ENCODE peak calls at places on chromosomes 13 and 19, in nine cellular contexts. One of them, this sample, is unnamed.

GRCh38 chr19:22919946-22920345 is 83.0 kb downstream of the ZNF728 start:
- DNase-seq in fibroblast of lung: no peak
- DNase-seq in heart right ventricle: no peak
- DNase-seq in EL: no peak
- DNase-seq in fibroblast of the aortic adventitia: no peak
- DNase-seq in NCI-H2029 treated with DMSO at 0.1 percent for 48 hours: no peak
- DNase-seq in T-helper 1 cell: no peak
- DNase-seq in activated CD4-positive, alpha-beta T cell treated with anti-CD3 and anti-CD28 coated beads, Interleukin-2, amount 50 U/mL, for 1 hour: no peak
- DNase-seq in CD4-positive, CD25-positive, alpha-beta regulatory T cell: no peak
- DNase-seq in this sample: no peak

GRCh38 chr19:10518444-10519361 is 1.5 kb upstream of the S1PR5 start:
- DNase-seq in fibroblast of the aortic adventitia: no peak
- DNase-seq in NCI-H2029 treated with DMSO at 0.1 percent for 48 hours: no peak
- DNase-seq in activated CD4-positive, alpha-beta T cell treated with anti-CD3 and anti-CD28 coated beads, Interleukin-2, amount 50 U/mL, for 1 hour: no peak
- DNase-seq in fibroblast of lung: no peak
- DNase-seq in CD4-positive, CD25-positive, alpha-beta regulatory T cell: no peak
- DNase-seq in EL: no peak
- DNase-seq in heart right ventricle: peak; percentile 11
- DNase-seq in T-helper 1 cell: no peak
- DNase-seq in this sample: no peak

GRCh38 chr13:30107126-30107525 is 200.2 kb downstream of the KATNAL1 start:
- DNase-seq in heart right ventricle: no peak
- DNase-seq in EL: no peak
- DNase-seq in fibroblast of the aortic adventitia: no peak
- DNase-seq in T-helper 1 cell: no peak
- DNase-seq in activated CD4-positive, alpha-beta T cell treated with anti-CD3 and anti-CD28 coated beads, Interleukin-2, amount 50 U/mL, for 1 hour: no peak
- DNase-seq in fibroblast of lung: no peak
- DNase-seq in NCI-H2029 treated with DMSO at 0.1 percent for 48 hours: no peak
- DNase-seq in CD4-positive, CD25-positive, alpha-beta regulatory T cell: no peak
- DNase-seq in this sample: no peak

GRCh38 chr13:112771139-112771876 is 81.5 kb downstream of the ATP11A start:
- DNase-seq in fibroblast of the aortic adventitia: no peak
- DNase-seq in NCI-H2029 treated with DMSO at 0.1 percent for 48 hours: no peak
- DNase-seq in T-helper 1 cell: no peak
- DNase-seq in EL: no peak
- DNase-seq in CD4-positive, CD25-positive, alpha-beta regulatory T cell: no peak
- DNase-seq in heart right ventricle: no peak
- DNase-seq in activated CD4-positive, alpha-beta T cell treated with anti-CD3 and anti-CD28 coated beads, Interleukin-2, amount 50 U/mL, for 1 hour: no peak
- DNase-seq in fibroblast of lung: no peak
- DNase-seq in this sample: no peak

GRCh38 chr19:28168557-28168956 is 1044.4 kb downstream of the UQCRFS1 start:
- DNase-seq in heart right ventricle: no peak
- DNase-seq in fibroblast of lung: no peak
- DNase-seq in NCI-H2029 treated with DMSO at 0.1 percent for 48 hours: no peak
- DNase-seq in T-helper 1 cell: no peak
- DNase-seq in CD4-positive, CD25-positive, alpha-beta regulatory T cell: no peak
- DNase-seq in activated CD4-positive, alpha-beta T cell treated with anti-CD3 and anti-CD28 coated beads, Interleukin-2, amount 50 U/mL, for 1 hour: no peak
- DNase-seq in EL: no peak
- DNase-seq in fibroblast of the aortic adventitia: no peak
- DNase-seq in this sample: no peak

GRCh38 chr19:47231215-47232054 is 436 bp upstream of the BBC3 start:
- DNase-seq in heart right ventricle: peak; percentile 90
- DNase-seq in NCI-H2029 treated with DMSO at 0.1 percent for 48 hours: no peak
- DNase-seq in T-helper 1 cell: peak; percentile 93
- DNase-seq in fibroblast of the aortic adventitia: peak; percentile 87
- DNase-seq in fibroblast of lung: peak; percentile 87
- DNase-seq in CD4-positive, CD25-positive, alpha-beta regulatory T cell: peak; percentile 92
- DNase-seq in activated CD4-positive, alpha-beta T cell treated with anti-CD3 and anti-CD28 coated beads, Interleukin-2, amount 50 U/mL, for 1 hour: peak; percentile 92
- DNase-seq in EL: peak; percentile 86
- DNase-seq in this sample: peak; percentile 91

GRCh38 chr19:29247912-29248311 is 35.0 kb upstream of the UQCRFS1 start:
- DNase-seq in heart right ventricle: no peak
- DNase-seq in NCI-H2029 treated with DMSO at 0.1 percent for 48 hours: no peak
- DNase-seq in fibroblast of lung: no peak
- DNase-seq in activated CD4-positive, alpha-beta T cell treated with anti-CD3 and anti-CD28 coated beads, Interleukin-2, amount 50 U/mL, for 1 hour: no peak
- DNase-seq in EL: no peak
- DNase-seq in CD4-positive, CD25-positive, alpha-beta regulatory T cell: no peak
- DNase-seq in fibroblast of the aortic adventitia: no peak
- DNase-seq in T-helper 1 cell: no peak
- DNase-seq in this sample: no peak

GRCh38 chr19:48868196-48868886 is at the start of gene PLEKHA4:
- DNase-seq in NCI-H2029 treated with DMSO at 0.1 percent for 48 hours: no peak
- DNase-seq in CD4-positive, CD25-positive, alpha-beta regulatory T cell: no peak
- DNase-seq in fibroblast of lung: peak; percentile 50
- DNase-seq in T-helper 1 cell: no peak
- DNase-seq in fibroblast of the aortic adventitia: peak; percentile 57
- DNase-seq in EL: peak; percentile 74
- DNase-seq in activated CD4-positive, alpha-beta T cell treated with anti-CD3 and anti-CD28 coated beads, Interleukin-2, amount 50 U/mL, for 1 hour: no peak
- DNase-seq in heart right ventricle: peak; percentile 84
- DNase-seq in this sample: no peak

GRCh38 chr13:97853550-97853949 is 99.9 kb upstream of the IPO5 start:
- DNase-seq in EL: peak; percentile 39
- DNase-seq in fibroblast of the aortic adventitia: peak; percentile 14
- DNase-seq in NCI-H2029 treated with DMSO at 0.1 percent for 48 hours: no peak
- DNase-seq in activated CD4-positive, alpha-beta T cell treated with anti-CD3 and anti-CD28 coated beads, Interleukin-2, amount 50 U/mL, for 1 hour: no peak
- DNase-seq in heart right ventricle: no peak
- DNase-seq in CD4-positive, CD25-positive, alpha-beta regulatory T cell: no peak
- DNase-seq in T-helper 1 cell: no peak
- DNase-seq in fibroblast of lung: peak; percentile 8
- DNase-seq in this sample: no peak

GRCh38 chr13:40983269-40983668 is 35.8 kb downstream of the ELF1 start:
- DNase-seq in heart right ventricle: no peak
- DNase-seq in fibroblast of the aortic adventitia: peak; percentile 36
- DNase-seq in EL: no peak
- DNase-seq in NCI-H2029 treated with DMSO at 0.1 percent for 48 hours: no peak
- DNase-seq in activated CD4-positive, alpha-beta T cell treated with anti-CD3 and anti-CD28 coated beads, Interleukin-2, amount 50 U/mL, for 1 hour: no peak
- DNase-seq in CD4-positive, CD25-positive, alpha-beta regulatory T cell: no peak
- DNase-seq in T-helper 1 cell: no peak
- DNase-seq in fibroblast of lung: no peak
- DNase-seq in this sample: no peak

GRCh38 chr19:38792250-38793111 is 3.5 kb downstream of the LGALS7B start:
- DNase-seq in NCI-H2029 treated with DMSO at 0.1 percent for 48 hours: no peak
- DNase-seq in activated CD4-positive, alpha-beta T cell treated with anti-CD3 and anti-CD28 coated beads, Interleukin-2, amount 50 U/mL, for 1 hour: peak; percentile 23
- DNase-seq in CD4-positive, CD25-positive, alpha-beta regulatory T cell: peak; percentile 21
- DNase-seq in heart right ventricle: no peak
- DNase-seq in fibroblast of lung: peak; percentile 14
- DNase-seq in EL: no peak
- DNase-seq in fibroblast of the aortic adventitia: no peak
- DNase-seq in T-helper 1 cell: no peak
- DNase-seq in this sample: no peak

GRCh38 chr19:8593931-8594330 is 16.6 kb downstream of the ADAMTS10 start:
- DNase-seq in CD4-positive, CD25-positive, alpha-beta regulatory T cell: no peak
- DNase-seq in NCI-H2029 treated with DMSO at 0.1 percent for 48 hours: no peak
- DNase-seq in T-helper 1 cell: no peak
- DNase-seq in activated CD4-positive, alpha-beta T cell treated with anti-CD3 and anti-CD28 coated beads, Interleukin-2, amount 50 U/mL, for 1 hour: no peak
- DNase-seq in heart right ventricle: no peak
- DNase-seq in fibroblast of the aortic adventitia: peak; percentile 45
- DNase-seq in EL: no peak
- DNase-seq in fibroblast of lung: no peak
- DNase-seq in this sample: no peak

GRCh38 chr13:113748101-113748861 is 10.7 kb upstream of the TMEM255B start:
- DNase-seq in EL: no peak
- DNase-seq in T-helper 1 cell: no peak
- DNase-seq in NCI-H2029 treated with DMSO at 0.1 percent for 48 hours: no peak
- DNase-seq in fibroblast of lung: no peak
- DNase-seq in fibroblast of the aortic adventitia: no peak
- DNase-seq in heart right ventricle: no peak
- DNase-seq in CD4-positive, CD25-positive, alpha-beta regulatory T cell: no peak
- DNase-seq in activated CD4-positive, alpha-beta T cell treated with anti-CD3 and anti-CD28 coated beads, Interleukin-2, amount 50 U/mL, for 1 hour: no peak
- DNase-seq in this sample: no peak

GRCh38 chr13:101576452-101576851 is 124.0 kb downstream of the ITGBL1 start:
- DNase-seq in CD4-positive, CD25-positive, alpha-beta regulatory T cell: no peak
- DNase-seq in fibroblast of lung: peak; percentile 88
- DNase-seq in NCI-H2029 treated with DMSO at 0.1 percent for 48 hours: no peak
- DNase-seq in fibroblast of the aortic adventitia: no peak
- DNase-seq in EL: peak; percentile 13
- DNase-seq in T-helper 1 cell: no peak
- DNase-seq in activated CD4-positive, alpha-beta T cell treated with anti-CD3 and anti-CD28 coated beads, Interleukin-2, amount 50 U/mL, for 1 hour: no peak
- DNase-seq in heart right ventricle: no peak
- DNase-seq in this sample: no peak

GRCh38 chr13:77697208-77698103 is at the start of gene SLAIN1:
- DNase-seq in EL: peak; percentile 18
- DNase-seq in T-helper 1 cell: peak; percentile 77
- DNase-seq in fibroblast of lung: peak; percentile 38
- DNase-seq in fibroblast of the aortic adventitia: no peak
- DNase-seq in CD4-positive, CD25-positive, alpha-beta regulatory T cell: peak; percentile 82
- DNase-seq in NCI-H2029 treated with DMSO at 0.1 percent for 48 hours: peak; percentile 9
- DNase-seq in activated CD4-positive, alpha-beta T cell treated with anti-CD3 and anti-CD28 coated beads, Interleukin-2, amount 50 U/mL, for 1 hour: peak; percentile 80
- DNase-seq in heart right ventricle: peak; percentile 82
- DNase-seq in this sample: peak; percentile 83

GRCh38 chr13:101626925-101627555 is 174.6 kb downstream of the ITGBL1 start:
- DNase-seq in heart right ventricle: no peak
- DNase-seq in CD4-positive, CD25-positive, alpha-beta regulatory T cell: no peak
- DNase-seq in NCI-H2029 treated with DMSO at 0.1 percent for 48 hours: no peak
- DNase-seq in T-helper 1 cell: no peak
- DNase-seq in activated CD4-positive, alpha-beta T cell treated with anti-CD3 and anti-CD28 coated beads, Interleukin-2, amount 50 U/mL, for 1 hour: no peak
- DNase-seq in fibroblast of the aortic adventitia: peak; percentile 50
- DNase-seq in EL: peak; percentile 13
- DNase-seq in fibroblast of lung: peak; percentile 54
- DNase-seq in this sample: no peak

GRCh38 chr13:42753697-42754096 is 27.7 kb upstream of the FAM216B start:
- DNase-seq in CD4-positive, CD25-positive, alpha-beta regulatory T cell: no peak
- DNase-seq in EL: no peak
- DNase-seq in fibroblast of lung: peak; percentile 42
- DNase-seq in fibroblast of the aortic adventitia: no peak
- DNase-seq in T-helper 1 cell: no peak
- DNase-seq in NCI-H2029 treated with DMSO at 0.1 percent for 48 hours: no peak
- DNase-seq in activated CD4-positive, alpha-beta T cell treated with anti-CD3 and anti-CD28 coated beads, Interleukin-2, amount 50 U/mL, for 1 hour: no peak
- DNase-seq in heart right ventricle: no peak
- DNase-seq in this sample: no peak

GRCh38 chr19:55487884-55488687 is at the start of gene SSC5D:
- DNase-seq in fibroblast of the aortic adventitia: peak; percentile 64
- DNase-seq in NCI-H2029 treated with DMSO at 0.1 percent for 48 hours: no peak
- DNase-seq in T-helper 1 cell: no peak
- DNase-seq in CD4-positive, CD25-positive, alpha-beta regulatory T cell: no peak
- DNase-seq in activated CD4-positive, alpha-beta T cell treated with anti-CD3 and anti-CD28 coated beads, Interleukin-2, amount 50 U/mL, for 1 hour: no peak
- DNase-seq in EL: peak; percentile 56
- DNase-seq in fibroblast of lung: peak; percentile 71
- DNase-seq in heart right ventricle: no peak
- DNase-seq in this sample: no peak

GRCh38 chr19:45075215-45076028 is 856 bp downstream of the ZNF296 start:
- DNase-seq in T-helper 1 cell: peak; percentile 23
- DNase-seq in CD4-positive, CD25-positive, alpha-beta regulatory T cell: peak; percentile 31
- DNase-seq in fibroblast of the aortic adventitia: peak; percentile 30
- DNase-seq in activated CD4-positive, alpha-beta T cell treated with anti-CD3 and anti-CD28 coated beads, Interleukin-2, amount 50 U/mL, for 1 hour: no peak
- DNase-seq in fibroblast of lung: peak; percentile 53
- DNase-seq in NCI-H2029 treated with DMSO at 0.1 percent for 48 hours: no peak
- DNase-seq in heart right ventricle: peak; percentile 55
- DNase-seq in EL: peak; percentile 56
- DNase-seq in this sample: no peak

GRCh38 chr13:74444161-74444571 is 310.0 kb upstream of the KLF12 start:
- DNase-seq in fibroblast of lung: no peak
- DNase-seq in fibroblast of the aortic adventitia: peak; percentile 46
- DNase-seq in heart right ventricle: no peak
- DNase-seq in activated CD4-positive, alpha-beta T cell treated with anti-CD3 and anti-CD28 coated beads, Interleukin-2, amount 50 U/mL, for 1 hour: no peak
- DNase-seq in EL: peak; percentile 78
- DNase-seq in NCI-H2029 treated with DMSO at 0.1 percent for 48 hours: no peak
- DNase-seq in T-helper 1 cell: no peak
- DNase-seq in CD4-positive, CD25-positive, alpha-beta regulatory T cell: no peak
- DNase-seq in this sample: no peak

GRCh38 chr19:49861541-49862410 is 5.6 kb downstream of the PNKP start:
- DNase-seq in heart right ventricle: peak; percentile 4
- DNase-seq in activated CD4-positive, alpha-beta T cell treated with anti-CD3 and anti-CD28 coated beads, Interleukin-2, amount 50 U/mL, for 1 hour: no peak
- DNase-seq in EL: no peak
- DNase-seq in CD4-positive, CD25-positive, alpha-beta regulatory T cell: no peak
- DNase-seq in NCI-H2029 treated with DMSO at 0.1 percent for 48 hours: no peak
- DNase-seq in fibroblast of the aortic adventitia: no peak
- DNase-seq in fibroblast of lung: no peak
- DNase-seq in T-helper 1 cell: no peak
- DNase-seq in this sample: no peak

This sample was measured in mesothelial cell of epicardium.